ENCODE peak calls at places on chromosomes 5 and 9, in five cellular contexts. A is neuronal stem cell; W is effector memory CD4-positive, alpha-beta T cell; K is adrenal gland; J is HepG2. F is an unnamed sample.
A peak's percentile ranks its signal among the peaks of the same experiment; 100 is the strongest.

GRCh38 chr5:158498959-158499679 is 600.6 kb downstream of the EBF1 start:
- DNase-seq in A (no peak), W (no peak), K (no peak), J (no peak), F (no peak)

GRCh38 chr5:78907255-78907886 is 77.7 kb downstream of the ARSB start:
- DNase-seq in A (no peak), W (no peak), K (no peak), J (no peak), F (no peak)

GRCh38 chr5:148791334-148791667 is 35.1 kb upstream of the ADRB2 start:
- DNase-seq in A (no peak), W (no peak), K (no peak), J (no peak), F (no peak)

GRCh38 chr9:12666813-12667212 is 26.4 kb upstream of the TYRP1 start:
- DNase-seq in A (no peak), W (no peak), K (no peak), J (peak; percentile 2), F (no peak)

GRCh38 chr5:102815560-102816324 is 60.6 kb downstream of the PAM start:
- DNase-seq in A (no peak), W (no peak), K (no peak), J (no peak), F (no peak)

GRCh38 chr9:88932766-88933165 is 58.5 kb upstream of the S1PR3 start:
- DNase-seq in A (no peak), W (no peak), K (no peak), J (no peak), F (no peak)

GRCh38 chr5:124948062-124948753 is 201.8 kb upstream of the ZNF608 start:
- DNase-seq in A (no peak), W (no peak), K (peak; percentile 22), J (no peak), F (no peak)

GRCh38 chr5:143148461-143149170 is 254.9 kb downstream of the NR3C1 start:
- DNase-seq in A (no peak), W (no peak), K (no peak), J (no peak), F (no peak)

GRCh38 chr5:131991593-131992324 is 19.7 kb downstream of the ACSL6 start:
- DNase-seq in A (no peak), W (no peak), K (no peak), J (no peak), F (no peak)

GRCh38 chr5:148808864-148809642 is 17.4 kb upstream of the ADRB2 start:
- DNase-seq in A (no peak), W (no peak), K (no peak), J (no peak), F (peak; percentile 62)

GRCh38 chr5:135255461-135256178 is 143.4 kb downstream of the MACROH2A1 start:
- DNase-seq in A (no peak), W (no peak), K (no peak), J (peak; percentile 47), F (no peak)

GRCh38 chr5:15142458-15142857 is 270.9 kb upstream of the ANKH start:
- DNase-seq in A (no peak), W (no peak), K (no peak), J (no peak), F (no peak)

GRCh38 chr5:43216941-43217340 is 24.9 kb downstream of the NIM1K start:
- DNase-seq in A (no peak), W (no peak), K (no peak), J (no peak), F (no peak)

GRCh38 chr9:36991516-36992134 is 42.4 kb downstream of the PAX5 start:
- DNase-seq in A (peak; percentile 58), W (no peak), K (no peak), J (no peak), F (no peak)

GRCh38 chr9:133101356-133102189 is 19.5 kb downstream of the RALGDS start:
- DNase-seq in A (no peak), W (no peak), K (no peak), J (no peak), F (no peak)

GRCh38 chr9:121376214-121376830 is 6.3 kb upstream of the STOM start:
- DNase-seq in A (no peak), W (no peak), K (no peak), J (no peak), F (no peak)

GRCh38 chr5:5326126-5326758 is 96.2 kb upstream of the ICE1 start:
- DNase-seq in A (peak; percentile 30), W (no peak), K (no peak), J (no peak), F (no peak)

GRCh38 chr5:135031146-135031812 is 2.7 kb downstream of the PITX1 start:
- DNase-seq in A (no peak), W (no peak), K (no peak), J (no peak), F (no peak)

GRCh38 chr5:137431051-137431450 is 68.1 kb downstream of the SPOCK1 start:
- DNase-seq in A (no peak), W (no peak), K (no peak), J (no peak), F (no peak)

GRCh38 chr5:93395010-93395409 is 186.0 kb downstream of the NR2F1-AS1 start:
- DNase-seq in A (no peak), W (no peak), K (no peak), J (no peak), F (no peak)

GRCh38 chr9:33464045-33464636 is 9.6 kb downstream of the NOL6 start:
- DNase-seq in A (no peak), W (no peak), K (no peak), J (no peak), F (no peak)

GRCh38 chr9:38016375-38017120 is 52.5 kb downstream of the SHB start:
- DNase-seq in A (no peak), W (no peak), K (no peak), J (no peak), F (no peak)
- H3K4me1 ChIP-seq in A (peaks cover 45% of the 10 kb centered on the region), W (no peaks in the 10 kb centered on the region), K (no peaks in the 10 kb centered on the region), J (peaks cover 68% of the 10 kb centered on the region), F (peaks cover 4% of the 10 kb centered on the region)

DNA sequence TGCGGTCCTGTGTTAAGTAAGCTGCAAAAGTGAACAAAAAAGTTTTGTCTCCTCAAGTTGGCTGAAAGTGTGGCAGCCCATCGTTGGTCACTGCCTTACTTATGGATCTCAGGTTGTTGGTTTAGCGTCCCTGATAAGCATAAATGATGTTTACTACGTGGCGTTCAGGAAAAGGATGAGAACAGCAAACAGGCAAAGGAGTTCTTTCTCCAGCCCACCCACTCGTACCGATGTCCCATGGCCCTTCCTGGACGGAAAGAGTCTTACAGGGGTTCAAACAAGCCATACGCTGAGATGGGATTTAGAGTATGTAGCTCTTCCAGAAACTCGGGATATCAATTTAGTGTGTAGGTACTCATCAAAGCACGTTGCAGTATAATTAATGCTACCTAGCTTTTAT is 494 bp upstream of the AUH start:
- DNase-seq in A (no peak), W (no peak), K (no peak), J (no peak), F (no peak)
- H3K4me3 ChIP-seq in A (no peak overlapping the region), W (peak overlapping the region; percentile 95), K (no peak overlapping the region), J (peak overlapping the region; percentile 99), F (peak overlapping the region; percentile 38)

GRCh38 chr5:110054240-110054639 is 364.5 kb downstream of the MAN2A1 start:
- DNase-seq in A (no peak), W (peak; percentile 61), K (peak; percentile 19), J (peak; percentile 9), F (peak; percentile 86)

GRCh38 chr5:110053205-110053604 is 363.5 kb downstream of the MAN2A1 start:
- DNase-seq in A (no peak), W (no peak), K (no peak), J (no peak), F (no peak)

GRCh38 chr5:110056580-110057114 is 366.9 kb downstream of the MAN2A1 start:
- DNase-seq in A (no peak), W (no peak), K (no peak), J (no peak), F (no peak)

GRCh38 chr5:110055301-110055700 is 365.6 kb downstream of the MAN2A1 start:
- DNase-seq in A (no peak), W (no peak), K (no peak), J (no peak), F (no peak)

DNA sequence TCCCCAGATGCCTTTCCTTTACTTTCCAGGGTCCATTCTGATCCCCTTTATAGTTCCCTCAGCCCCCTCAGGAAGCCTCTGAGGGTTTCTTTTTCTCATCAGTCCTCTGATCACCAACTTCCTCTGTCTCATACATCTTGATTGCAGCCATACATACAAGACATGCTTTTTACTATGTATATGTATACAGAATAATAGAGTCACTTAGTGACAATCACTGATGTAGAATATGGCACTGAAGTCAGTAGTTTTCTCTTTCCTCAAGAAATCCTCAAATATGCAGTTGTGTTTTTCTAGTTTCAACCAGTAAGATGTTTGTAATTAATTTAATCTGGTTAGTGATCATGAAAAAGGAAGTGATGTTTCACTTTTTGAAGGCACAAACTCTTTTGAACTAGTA is 364.1 kb downstream of the MAN2A1 start:
- DNase-seq in A (no peak), W (no peak), K (no peak), J (no peak), F (no peak)
- H3K27ac ChIP-seq in A (no peak overlapping the region), W (peak overlapping the region; percentile 32), K (no peak overlapping the region), J (no peak overlapping the region), F (peak overlapping the region; percentile 45)

DNA sequence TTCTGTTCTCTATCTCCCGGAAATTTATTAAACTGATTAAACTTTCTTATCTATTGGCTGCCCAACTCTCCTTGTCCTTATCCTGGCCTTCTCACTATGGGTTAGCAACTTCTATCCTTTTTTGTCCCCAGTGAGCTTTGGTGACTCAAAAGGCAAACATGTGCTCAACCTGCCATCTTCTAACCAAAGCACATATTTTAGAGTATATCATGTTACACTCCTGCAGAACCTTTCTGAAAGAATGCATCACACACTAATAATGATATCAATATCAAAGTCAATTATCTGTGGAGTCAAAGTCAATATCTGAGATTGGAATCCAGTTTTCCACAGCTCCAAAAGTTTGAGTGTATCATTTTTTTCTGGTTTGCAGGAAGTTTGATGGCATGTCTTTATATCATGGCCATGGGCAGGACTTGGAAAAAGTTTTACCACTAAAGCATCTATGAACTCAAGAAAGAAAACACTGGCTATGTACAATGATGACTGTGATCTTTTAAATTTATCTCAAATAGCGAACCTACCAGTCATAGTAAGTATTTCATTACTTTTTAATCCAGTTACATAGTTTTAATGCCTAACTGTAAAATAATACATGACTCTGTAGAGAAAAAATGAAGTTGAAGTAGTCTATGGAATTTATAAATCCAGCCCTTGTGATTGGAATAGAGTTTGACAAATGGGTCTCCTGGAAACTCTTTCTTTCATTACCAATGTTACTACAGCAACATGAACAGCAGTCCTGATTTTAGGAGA is 166.8 kb downstream of the DROSHA start:
- DNase-seq in A (no peak), W (no peak), K (no peak), J (no peak), F (no peak)
- H3K4me1 ChIP-seq in A (no peaks in the 10 kb centered on the region), W (no peaks in the 10 kb centered on the region), K (no peaks in the 10 kb centered on the region), J (no peaks in the 10 kb centered on the region), F (no peaks in the 10 kb centered on the region)

GRCh38 chr9:109012009-109012875 is 1.1 kb downstream of the CTNNAL1 start:
- DNase-seq in A (peak; percentile 45), W (peak; percentile 19), K (peak; percentile 79), J (peak; percentile 47), F (peak; percentile 21)

GRCh38 chr9:109013678-109014145 is 413 bp upstream of the CTNNAL1 start:
- DNase-seq in A (no peak), W (no peak), K (no peak), J (no peak), F (no peak)

GRCh38 chr9:109014267-109015025 is 1.1 kb upstream of the CTNNAL1 start:
- DNase-seq in A (no peak), W (peak; percentile 1), K (peak; percentile 49), J (no peak), F (no peak)

GRCh38 chr9:109012876-109013677 is at the start of gene CTNNAL1:
- DNase-seq in A (peak; percentile 87), W (peak; percentile 87), K (peak; percentile 96), J (peak; percentile 82), F (peak; percentile 83)

GRCh38 chr9:109010676-109011655 is 2.3 kb downstream of the CTNNAL1 start:
- DNase-seq in A (no peak), W (peak; percentile 18), K (peak; percentile 41), J (peak; percentile 60), F (peak; percentile 24)
- H3K4me3 ChIP-seq in A (no peak overlapping the region), W (no peak overlapping the region), K (no peak overlapping the region), J (peak overlapping the region; percentile 95), F (no peak overlapping the region)

F was measured in CD4-positive, alpha-beta memory T cell.